ENCODE peak calls at places on chromosomes 11 and 22, in eight cellular contexts. Z is AG09309, N is astrocyte of the spinal cord, D is tibial nerve, Q is prostate gland, Y is fibroblast of the aortic adventitia, M is HFF-Myc, C is kidney. V is an unnamed sample.

GRCh38 chr22:42214625-42215415 is 55.6 kb downstream of the TCF20 start:
- DNase-seq in Z (no peak), N (peak; percentile 58), D (no peak), Q (no peak), Y (no peak), M (no peak), C (peak; percentile 69), V (no peak)

GRCh38 chr11:68357568-68357967 is 45.2 kb downstream of the LRP5 start:
- DNase-seq in Z (no peak), N (no peak), D (no peak), Q (no peak), Y (no peak), M (no peak), C (no peak), V (no peak)

GRCh38 chr11:76073716-76074115 is 132.6 kb downstream of the WNT11 start:
- DNase-seq in Z (peak; percentile 69), N (peak; percentile 42), D (no peak), Q (no peak), Y (peak; percentile 91), M (peak; percentile 61), C (no peak), V (peak; percentile 88)

GRCh38 chr11:70090989-70091388 is 12.9 kb downstream of the ANO1 start:
- DNase-seq in Z (peak; percentile 34), N (no peak), D (no peak), Q (peak; percentile 77), Y (peak; percentile 22), M (no peak), C (no peak), V (no peak)

GRCh38 chr11:111452817-111453607 is 59.2 kb downstream of the BTG4 start:
- DNase-seq in Z (no peak), N (no peak), D (no peak), Q (no peak), Y (no peak), M (no peak), C (no peak), V (no peak)

GRCh38 chr22:35726398-35726797 is 8.7 kb downstream of the APOL5 start:
- DNase-seq in Z (no peak), N (no peak), D (no peak), Q (no peak), Y (no peak), M (no peak), C (no peak), V (no peak)

GRCh38 chr11:6497069-6497839 is at the start of gene DNHD1:
- DNase-seq in Z (no peak), N (no peak), D (no peak), Q (no peak), Y (no peak), M (no peak), C (no peak), V (no peak)

GRCh38 chr11:93481696-93482095 is 61.5 kb downstream of the SMCO4 start:
- DNase-seq in Z (no peak), N (no peak), D (no peak), Q (no peak), Y (no peak), M (no peak), C (no peak), V (no peak)

GRCh38 chr11:68263444-68264035 is 8.2 kb downstream of the C11orf24 start:
- DNase-seq in Z (no peak), N (peak; percentile 3), D (no peak), Q (no peak), Y (peak; percentile 49), M (no peak), C (no peak), V (peak; percentile 12)

GRCh38 chr11:111851636-111852035 is 19.7 kb downstream of the ALG9 start:
- DNase-seq in Z (no peak), N (peak; percentile 33), D (no peak), Q (no peak), Y (peak; percentile 36), M (no peak), C (no peak), V (peak; percentile 52)

GRCh38 chr22:31995046-31995445 is 48.0 kb upstream of the SLC5A1 start:
- DNase-seq in Z (no peak), N (no peak), D (no peak), Q (no peak), Y (no peak), M (no peak), C (no peak), V (no peak)
- TF ChIP-seq CTCF in Z (peak; percentile 18), N (peak; percentile 19), D (no peak), Q (no peak), Y (no peak), M (peak; percentile 9), C (no peak), V (peak; percentile 9)

GRCh38 chr11:64060861-64061444 is 25.2 kb downstream of the FLRT1 start:
- DNase-seq in Z (no peak), N (peak; percentile 4), D (no peak), Q (no peak), Y (peak; percentile 4), M (no peak), C (no peak), V (peak; percentile 10)
- H3K4me3 ChIP-seq in Z (peak overlapping the region; percentile 32), N (peak overlapping the region; percentile 35), D (peak overlapping the region; percentile 16), Q (peak overlapping the region; percentile 1), Y (peak overlapping the region; percentile 54), M (no peak overlapping the region), C (no peak overlapping the region), V (peak overlapping the region; percentile 40)

GRCh38 chr11:65947133-65947532 is 1.9 kb downstream of the TSGA10IP start:
- DNase-seq in Z (no peak), N (no peak), D (no peak), Q (no peak), Y (no peak), M (no peak), C (peak; percentile 70), V (no peak)
- TF ChIP-seq CTCF in Z (no peak), N (no peak), D (no peak), Q (no peak), Y (no peak), M (no peak), C (no peak), V (no peak)

DNA sequence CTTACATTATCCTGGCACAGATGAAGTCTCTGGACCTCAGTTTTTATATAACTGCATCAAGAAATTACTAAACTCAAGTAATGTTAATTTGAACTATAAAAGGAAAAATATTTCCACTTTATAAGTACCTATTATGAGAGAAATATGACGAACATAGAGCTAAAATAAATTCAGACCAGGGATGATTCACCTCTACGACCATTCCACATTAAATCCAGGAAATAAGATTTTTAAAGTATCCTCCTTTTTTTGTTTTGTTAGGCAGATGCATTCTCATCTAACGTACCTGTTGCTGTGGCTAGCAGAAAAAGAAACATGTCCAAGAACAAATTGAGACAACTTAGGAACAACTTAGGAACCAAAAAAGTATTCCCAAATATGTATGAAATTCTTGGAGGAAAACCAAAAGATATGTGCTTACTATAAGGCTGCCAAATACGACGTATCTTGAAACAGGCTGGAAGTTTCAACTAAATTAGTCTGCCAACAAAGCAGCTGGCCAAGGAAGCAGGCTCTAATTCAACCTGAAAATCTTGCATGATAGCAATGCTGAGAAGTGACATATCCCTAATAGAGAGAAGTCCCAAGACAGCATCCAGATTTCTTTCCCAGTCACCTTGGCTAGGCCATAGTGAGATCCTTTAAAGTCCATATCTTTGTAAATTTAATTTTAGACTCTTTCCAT is 15.7 kb downstream of the SPTY2D1 start:
- DNase-seq in Z (no peak), N (peak; percentile 47), D (no peak), Q (no peak), Y (peak; percentile 90), M (no peak), C (no peak), V (peak; percentile 46)
- H3K4me3 ChIP-seq in Z (no peak overlapping the region), N (no peak overlapping the region), D (no peak overlapping the region), Q (no peak overlapping the region), Y (peak overlapping the region; percentile 31), M (no peak overlapping the region), C (no peak overlapping the region), V (no peak overlapping the region)

GRCh38 chr11:17770917-17771316 is 36.3 kb downstream of the KCNC1 start:
- DNase-seq in Z (no peak), N (no peak), D (no peak), Q (no peak), Y (peak; percentile 26), M (no peak), C (no peak), V (peak; percentile 27)
- TF ChIP-seq CTCF in Z (peak; percentile 29), N (peak; percentile 27), D (no peak), Q (no peak), Y (peak; percentile 41), M (peak; percentile 21), C (no peak), V (peak; percentile 38)

GRCh38 chr11:128882451-128882850 is 8.7 kb upstream of the KCNJ5 start:
- DNase-seq in Z (no peak), N (no peak), D (no peak), Q (no peak), Y (no peak), M (no peak), C (no peak), V (no peak)

GRCh38 chr11:128886401-128887119 is 4.6 kb upstream of the KCNJ5 start:
- DNase-seq in Z (no peak), N (no peak), D (no peak), Q (no peak), Y (no peak), M (no peak), C (no peak), V (no peak)

GRCh38 chr11:128888034-128888985 is 2.8 kb upstream of the KCNJ5 start:
- DNase-seq in Z (no peak), N (no peak), D (no peak), Q (peak; percentile 24), Y (no peak), M (no peak), C (no peak), V (no peak)

GRCh38 chr11:128884054-128884453 is 7.1 kb upstream of the KCNJ5 start:
- DNase-seq in Z (no peak), N (no peak), D (no peak), Q (no peak), Y (no peak), M (no peak), C (no peak), V (no peak)

GRCh38 chr11:128884703-128885338 is 6.3 kb upstream of the KCNJ5 start:
- DNase-seq in Z (peak; percentile 31), N (peak; percentile 70), D (no peak), Q (peak; percentile 78), Y (peak; percentile 80), M (peak; percentile 52), C (no peak), V (peak; percentile 68)
- H3K4me3 ChIP-seq in Z (no peak overlapping the region), N (no peak overlapping the region), D (no peak overlapping the region), Q (no peak overlapping the region), Y (no peak overlapping the region), M (no peak overlapping the region), C (no peak overlapping the region), V (no peak overlapping the region)

DNA sequence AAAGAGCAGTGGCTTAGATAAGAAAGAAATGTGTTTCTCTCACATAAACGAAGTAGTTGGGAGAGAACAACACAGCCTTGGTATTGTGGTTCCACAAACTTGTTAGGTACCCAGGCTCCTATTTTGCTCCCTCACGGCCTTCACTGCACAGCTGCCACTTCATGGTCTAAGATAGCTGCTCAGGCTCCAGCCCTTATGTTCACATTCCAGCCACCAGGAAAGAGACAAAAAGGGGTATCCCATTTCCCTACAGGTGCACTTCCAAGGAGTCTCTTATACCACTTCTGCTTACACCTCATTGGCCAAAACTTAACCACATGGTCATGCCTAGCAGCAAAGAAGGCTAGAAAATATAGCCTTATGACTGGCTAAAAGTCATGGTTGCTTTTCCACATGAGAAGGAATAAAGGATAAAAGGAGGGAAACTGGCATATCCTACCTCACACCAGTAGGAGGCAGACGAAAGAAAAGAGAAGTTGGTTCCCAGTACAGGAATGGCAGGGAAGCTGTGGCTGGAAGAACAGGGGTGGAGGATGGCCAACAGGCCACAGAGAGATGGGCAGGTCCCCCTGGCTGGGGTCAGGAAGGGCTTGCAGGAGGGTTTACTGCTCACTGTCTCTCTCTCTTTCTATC is 5.4 kb upstream of the HDHD5 start:
- DNase-seq in Z (no peak), N (no peak), D (no peak), Q (no peak), Y (no peak), M (no peak), C (no peak), V (peak; percentile 14)
- TF ChIP-seq CTCF in Z (peak; percentile 8), N (peak; percentile 24), D (no peak), Q (no peak), Y (peak; percentile 28), M (peak; percentile 35), C (no peak), V (peak; percentile 38)